ENCODE peak calls at places on chromosome 11, in eight cellular contexts. N is B cell, K is psoas muscle, W is uterus, O is testis, U is upper lobe of right lung, V is BE2C, E is fibroblast of lung. A is an unnamed sample.

GRCh38 chr11:28463826-28464225 is 355.6 kb downstream of the METTL15 start:
- DNase-seq in N (no peak), K (no peak), W (no peak), O (no peak), U (no peak), V (no peak), E (peak), A (no peak)

GRCh38 chr11:76210920-76211851 is 4.9 kb upstream of the WNT11 start:
- DNase-seq in N (no peak), K (no peak), W (no peak), O (no peak), U (no peak), V (no peak), E (no peak), A (no peak)

GRCh38 chr11:59710136-59710847 is 3.4 kb downstream of the OR10V1 start:
- DNase-seq in N (no peak), K (no peak), W (no peak), O (no peak), U (no peak), V (no peak), E (no peak), A (no peak)

GRCh38 chr11:118156531-118157185 is 4.0 kb upstream of the SCN4B start:
- DNase-seq in N (no peak), K (no peak), W (no peak), O (no peak), U (no peak), V (no peak), E (no peak), A (no peak)

GRCh38 chr11:102139081-102139498 is 28.8 kb downstream of the YAP1 start:
- DNase-seq in N (no peak), K (no peak), W (peak), O (no peak), U (no peak), V (no peak), E (peak), A (no peak)

GRCh38 chr11:119902656-119903181 is 173.7 kb upstream of the NECTIN1 start:
- DNase-seq in N (no peak), K (no peak), W (no peak), O (no peak), U (no peak), V (no peak), E (no peak), A (no peak)

GRCh38 chr11:122242731-122243130 is 126.7 kb upstream of the BLID start:
- DNase-seq in N (no peak), K (no peak), W (no peak), O (no peak), U (no peak), V (no peak), E (no peak), A (no peak)

GRCh38 chr11:57659669-57660068 is 2.1 kb downstream of the CLP1 start:
- DNase-seq in N (no peak), K (no peak), W (no peak), O (no peak), U (no peak), V (no peak), E (no peak), A (no peak)

GRCh38 chr11:96658436-96658835 is 268.6 kb downstream of the JRKL start:
- DNase-seq in N (no peak), K (no peak), W (no peak), O (no peak), U (no peak), V (no peak), E (no peak), A (no peak)

GRCh38 chr11:135006800-135007199 is 594.8 kb upstream of the B3GAT1 start:
- DNase-seq in N (no peak), K (no peak), W (no peak), O (no peak), U (no peak), V (no peak), E (no peak), A (no peak)

GRCh38 chr11:129278586-129279319 is 86.6 kb upstream of the ARHGAP32 start:
- DNase-seq in N (no peak), K (peak), W (no peak), O (no peak), U (peak), V (peak), E (no peak), A (peak)

GRCh38 chr11:116601734-116602636 is 170.8 kb downstream of the BUD13 start:
- DNase-seq in N (no peak), K (no peak), W (peak), O (no peak), U (no peak), V (no peak), E (no peak), A (no peak)

GRCh38 chr11:27317751-27318150 is 45.3 kb downstream of the CCDC34 start:
- DNase-seq in N (no peak), K (no peak), W (no peak), O (no peak), U (no peak), V (no peak), E (peak), A (no peak)

GRCh38 chr11:45333506-45333971 is 47.4 kb upstream of the SYT13 start:
- DNase-seq in N (no peak), K (no peak), W (peak), O (peak), U (no peak), V (peak), E (peak), A (no peak)

GRCh38 chr11:113556036-113556435 is 80.8 kb upstream of the DRD2 start:
- DNase-seq in N (no peak), K (no peak), W (no peak), O (no peak), U (no peak), V (no peak), E (no peak), A (no peak)

GRCh38 chr11:89405629-89406028 is 85.5 kb downstream of the NOX4 start:
- DNase-seq in N (no peak), K (no peak), W (no peak), O (no peak), U (no peak), V (no peak), E (peak), A (no peak)
- TF ChIP-seq CTCF in N (no peak), K (no peak), W (no peak), O (no peak), U (no peak), V (no peak), E (peak), A (no peak)

GRCh38 chr11:108117746-108118371 is 3.5 kb upstream of the ACAT1 start:
- DNase-seq in N (no peak), K (no peak), W (no peak), O (no peak), U (no peak), V (no peak), E (peak), A (no peak)
- TF ChIP-seq CTCF in N (peak), K (peak), W (peak), O (peak), U (peak), V (peak), E (peak), A (peak)

DNA sequence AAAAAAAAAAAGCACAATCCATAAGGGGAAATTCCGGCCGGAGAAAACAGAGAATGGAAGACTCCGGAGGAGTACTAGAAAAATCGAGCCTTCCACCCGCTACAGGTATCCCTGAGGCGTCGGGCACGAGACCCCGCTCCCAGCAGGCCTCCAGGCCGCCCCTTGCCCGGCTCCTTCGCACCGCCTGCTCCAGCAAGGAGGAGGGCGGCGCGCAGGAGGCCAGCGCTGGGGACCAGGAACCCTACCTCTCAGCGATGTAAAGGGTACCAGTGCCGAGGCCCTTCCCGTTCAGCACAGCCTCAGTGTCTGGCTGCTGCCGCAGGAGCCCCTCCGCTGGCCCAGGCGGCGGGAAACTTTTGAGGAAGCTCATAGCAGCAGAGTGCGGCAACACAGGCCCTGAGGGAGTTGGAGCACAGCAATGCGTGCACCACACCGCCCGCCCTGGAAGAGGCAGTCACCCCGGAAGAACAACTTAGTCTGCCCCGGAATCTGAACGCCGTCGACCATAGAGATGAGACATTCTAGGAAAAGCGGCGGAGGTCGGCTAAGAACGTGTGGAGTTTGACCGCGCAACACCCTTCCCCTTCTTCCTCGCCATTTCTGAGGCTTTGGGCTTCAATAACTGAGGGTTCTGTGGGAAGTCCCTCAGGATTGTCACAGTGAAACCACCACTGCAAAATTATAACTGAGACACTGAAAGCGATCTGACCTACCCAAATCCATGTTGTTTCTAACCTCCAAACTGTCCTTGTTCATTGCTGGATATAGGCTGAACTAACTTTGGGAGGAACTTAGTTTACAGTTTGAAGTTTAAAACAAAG is at the start of gene CLNS1A:
- DNase-seq in N (peak), K (peak), W (peak), O (peak), U (peak), V (peak), E (peak), A (peak)
- TF ChIP-seq CTCF in N (no peak), K (no peak), W (peak), O (no peak), U (no peak), V (no peak), E (no peak), A (no peak)

GRCh38 chr11:5505363-5506048 is 4.3 kb downstream of the UBQLN3 start:
- DNase-seq in N (no peak), K (no peak), W (no peak), O (no peak), U (no peak), V (no peak), E (no peak), A (no peak)

GRCh38 chr11:5509803-5510202 is at the start of gene UBQLN3:
- DNase-seq in N (no peak), K (no peak), W (no peak), O (no peak), U (no peak), V (no peak), E (no peak), A (no peak)

GRCh38 chr11:5508605-5509004 is 1.2 kb downstream of the UBQLN3 start:
- DNase-seq in N (no peak), K (no peak), W (no peak), O (no peak), U (no peak), V (no peak), E (no peak), A (no peak)

GRCh38 chr11:5507177-5507576 is 2.6 kb downstream of the UBQLN3 start:
- DNase-seq in N (no peak), K (no peak), W (no peak), O (no peak), U (no peak), V (no peak), E (no peak), A (no peak)

GRCh38 chr11:5507586-5508305 is 2.0 kb downstream of the UBQLN3 start:
- DNase-seq in N (no peak), K (no peak), W (no peak), O (no peak), U (no peak), V (peak), E (no peak), A (no peak)
- TF ChIP-seq CTCF in N (no peak), K (no peak), W (no peak), O (no peak), U (no peak), V (no peak), E (no peak), A (no peak)

GRCh38 chr11:67271212-67271547 is 4.9 kb downstream of the GRK2 start:
- DNase-seq in N (no peak), K (no peak), W (no peak), O (no peak), U (no peak), V (no peak), E (no peak), A (no peak)

GRCh38 chr11:67270256-67271211 is 4.3 kb downstream of the GRK2 start:
- DNase-seq in N (no peak), K (peak), W (peak), O (no peak), U (peak), V (no peak), E (no peak), A (no peak)

GRCh38 chr11:67273260-67273990 is 7.2 kb downstream of the GRK2 start:
- DNase-seq in N (peak), K (no peak), W (peak), O (no peak), U (peak), V (peak), E (no peak), A (peak)

GRCh38 chr11:67272327-67273259 is 6.3 kb downstream of the GRK2 start:
- DNase-seq in N (no peak), K (no peak), W (peak), O (no peak), U (peak), V (no peak), E (no peak), A (no peak)

GRCh38 chr11:67271548-67272284 is 5.4 kb downstream of the GRK2 start:
- DNase-seq in N (peak), K (no peak), W (peak), O (no peak), U (peak), V (peak), E (no peak), A (no peak)
- TF ChIP-seq CTCF in N (no peak), K (no peak), W (no peak), O (no peak), U (no peak), V (no peak), E (no peak), A (no peak)

GRCh38 chr11:1876361-1877063 is 15.2 kb downstream of the PRR33 start:
- DNase-seq in N (no peak), K (peak), W (peak), O (peak), U (peak), V (peak), E (peak), A (no peak)
- TF ChIP-seq CTCF in N (peak), K (peak), W (peak), O (peak), U (peak), V (peak), E (peak), A (peak)

GRCh38 chr11:32616903-32617302 is 33.3 kb downstream of the EIF3M start:
- DNase-seq in N (no peak), K (no peak), W (no peak), O (no peak), U (no peak), V (no peak), E (no peak), A (no peak)

GRCh38 chr11:32610926-32611325 is 27.3 kb downstream of the EIF3M start:
- DNase-seq in N (no peak), K (no peak), W (no peak), O (no peak), U (no peak), V (no peak), E (no peak), A (no peak)

GRCh38 chr11:32613500-32614151 is 30.0 kb downstream of the EIF3M start:
- DNase-seq in N (no peak), K (no peak), W (no peak), O (no peak), U (no peak), V (no peak), E (no peak), A (no peak)

DNA sequence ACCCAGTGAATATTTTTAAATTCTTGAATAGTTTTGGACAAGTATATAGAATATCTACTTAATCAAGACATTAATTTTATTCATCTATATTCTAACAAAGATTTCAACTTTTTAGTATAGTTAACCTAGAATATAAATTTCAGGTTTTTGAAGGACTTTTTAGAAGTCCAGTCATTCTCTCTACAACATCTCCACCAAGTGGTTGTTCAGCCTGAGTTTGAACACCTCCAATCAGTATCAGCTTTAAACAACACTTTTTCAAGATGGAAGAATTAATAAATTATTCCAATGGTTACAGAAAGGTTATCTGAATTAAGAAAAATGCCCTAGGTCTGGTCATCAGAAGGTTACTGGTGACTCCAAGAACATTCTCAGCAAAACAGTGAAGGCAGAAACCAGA is 31.8 kb downstream of the EIF3M start:
- DNase-seq in N (no peak), K (no peak), W (no peak), O (no peak), U (no peak), V (no peak), E (peak), A (no peak)
- TF ChIP-seq CTCF in N (no peak), K (no peak), W (no peak), O (no peak), U (no peak), V (peak), E (no peak), A (no peak)

DNA sequence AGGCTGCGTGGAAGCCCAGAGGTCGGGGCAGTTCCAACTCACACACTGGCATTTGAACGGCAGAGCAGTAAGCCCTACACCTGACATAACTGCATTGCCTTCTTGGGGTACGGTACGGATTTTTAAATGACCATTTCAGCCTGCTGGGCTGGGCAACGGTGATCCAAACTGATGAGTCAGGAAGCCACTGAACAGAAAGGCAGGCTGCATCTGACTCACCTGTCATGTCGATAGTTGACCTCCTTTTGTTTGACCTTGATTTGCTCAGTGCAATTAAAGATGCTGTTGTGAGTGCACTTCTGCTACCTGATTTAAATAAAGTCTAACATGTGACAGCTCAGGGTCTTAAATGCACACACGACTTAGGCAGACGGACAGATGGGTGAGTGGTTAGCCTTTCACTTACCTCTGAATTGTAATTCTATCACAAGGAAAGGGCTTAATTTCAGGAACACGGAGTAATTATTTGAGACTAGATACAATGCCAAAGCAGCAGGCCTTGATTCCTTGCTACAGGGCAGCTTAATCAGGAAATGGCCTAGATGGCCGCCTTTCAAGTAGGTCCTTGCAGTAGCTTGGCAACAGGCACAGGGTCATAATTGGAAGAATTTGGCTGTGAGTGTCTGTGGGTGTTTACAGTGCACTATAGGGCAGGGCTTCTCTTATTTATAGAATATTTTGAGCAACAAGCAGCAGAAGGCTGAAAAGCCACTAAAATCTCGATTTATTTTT is 52.2 kb downstream of the BMAL1 start:
- DNase-seq in N (no peak), K (no peak), W (no peak), O (peak), U (no peak), V (peak), E (no peak), A (no peak)
- TF ChIP-seq CTCF in N (no peak), K (no peak), W (no peak), O (no peak), U (no peak), V (no peak), E (no peak), A (no peak)